ENCODE peak calls at places on chromosomes 3 and 15, in five cellular contexts. J is lower leg skin, H is epithelial cell of esophagus, N is C1 segment of cervical spinal cord, Z is RKO. X is an unnamed sample.

GRCh38 chr3:138938056-138938876 is 8.7 kb downstream of the FOXL2 start:
- DNase-seq in J (no peak), H (no peak), N (no peak), Z (no peak), X (no peak)

GRCh38 chr15:93179072-93179471 is 90.1 kb upstream of the RGMA start:
- DNase-seq in J (peak), H (no peak), N (peak), Z (no peak), X (peak)

GRCh38 chr3:130816873-130817445 is 70.3 kb upstream of the PIK3R4 start:
- DNase-seq in J (no peak), H (no peak), N (no peak), Z (no peak), X (no peak)

GRCh38 chr15:29259233-29259632 is 10.4 kb downstream of the NSMCE3 start:
- DNase-seq in J (no peak), H (no peak), N (no peak), Z (no peak), X (no peak)

GRCh38 chr3:170961616-170962400 is 53.4 kb upstream of the EIF5A2 start:
- DNase-seq in J (no peak), H (peak), N (peak), Z (peak), X (peak)

GRCh38 chr3:48607519-48607918 is 1.9 kb downstream of the UQCRC1 start:
- DNase-seq in J (no peak), H (peak), N (no peak), Z (peak), X (no peak)

GRCh38 chr3:30989266-30989799 is 94.9 kb upstream of the GADL1 start:
- DNase-seq in J (no peak), H (no peak), N (no peak), Z (no peak), X (no peak)

GRCh38 chr15:80173022-80173759 is 20.4 kb downstream of the FAH start:
- DNase-seq in J (peak), H (peak), N (no peak), Z (peak), X (peak)

GRCh38 chr15:47727676-47728075 is 10.4 kb downstream of the SEMA6D start:
- DNase-seq in J (no peak), H (no peak), N (no peak), Z (no peak), X (no peak)

GRCh38 chr3:53821631-53822068 is 24.6 kb downstream of the CHDH start:
- DNase-seq in J (no peak), H (peak), N (no peak), Z (peak), X (no peak)

GRCh38 chr3:42703695-42704025 is 1.1 kb upstream of the HHATL start:
- DNase-seq in J (no peak), H (no peak), N (no peak), Z (no peak), X (no peak)

GRCh38 chr15:42156266-42156922 is at the start of gene PLA2G4F:
- DNase-seq in J (no peak), H (peak), N (no peak), Z (no peak), X (no peak)

GRCh38 chr3:152842423-152842822 is 7.5 kb downstream of the P2RY1 start:
- DNase-seq in J (no peak), H (no peak), N (no peak), Z (no peak), X (no peak)

GRCh38 chr3:151300554-151300953 is 16.1 kb downstream of the GPR87 start:
- DNase-seq in J (no peak), H (no peak), N (no peak), Z (no peak), X (no peak)

GRCh38 chr3:40628984-40629383 is 104.2 kb downstream of the ZNF621 start:
- DNase-seq in J (no peak), H (no peak), N (no peak), Z (no peak), X (no peak)

GRCh38 chr15:77759896-77760592 is 127.3 kb upstream of the LINGO1 start:
- DNase-seq in J (no peak), H (peak), N (no peak), Z (no peak), X (no peak)

GRCh38 chr3:134822065-134822464 is 27.0 kb downstream of the EPHB1 start:
- DNase-seq in J (no peak), H (no peak), N (no peak), Z (no peak), X (no peak)

X was measured in OCI-LY7.